ENCODE peak calls at places on chromosomes 11 and 22, in nine cellular contexts. K is stomach, T is spleen, C is upper lobe of left lung, O is K562, L is HCT116, F is GM12892, Q is esophagus muscularis mucosa, B is sigmoid colon. R is an unnamed sample.

GRCh38 chr11:96397863-96398262 is 8.1 kb downstream of the JRKL start:
- DNase-seq in K (no peak), T (no peak), C (no peak), O (no peak), L (no peak), F (no peak), Q (no peak), B (no peak), R (no peak)

GRCh38 chr22:19962909-19963806 is 21.5 kb upstream of the TXNRD2 start:
- DNase-seq in K (peak), T (peak), C (peak), O (no peak), L (peak), F (no peak), Q (no peak), B (no peak), R (no peak)

GRCh38 chr22:30485362-30485988 is 13.7 kb upstream of the SEC14L3 start:
- DNase-seq in K (peak), T (peak), C (peak), O (peak), L (peak), F (peak), Q (no peak), B (peak), R (peak)

GRCh38 chr22:39959640-39960447 is at the start of gene TMA7B:
- DNase-seq in K (peak), T (peak), C (peak), O (peak), L (no peak), F (no peak), Q (no peak), B (no peak), R (no peak)

GRCh38 chr11:12441081-12441801 is 63.9 kb downstream of the PARVA start:
- DNase-seq in K (no peak), T (no peak), C (no peak), O (no peak), L (no peak), F (no peak), Q (no peak), B (no peak), R (no peak)

GRCh38 chr11:769887-770641 is 7.2 kb downstream of the GATD1 start:
- DNase-seq in K (no peak), T (no peak), C (no peak), O (no peak), L (no peak), F (no peak), Q (no peak), B (no peak), R (no peak)

GRCh38 chr11:134624166-134624920 is 212.3 kb upstream of the B3GAT1 start:
- DNase-seq in K (no peak), T (no peak), C (no peak), O (no peak), L (no peak), F (no peak), Q (no peak), B (no peak), R (no peak)

GRCh38 chr22:25069758-25070461 is 117.4 kb downstream of the KIAA1671 start:
- DNase-seq in K (no peak), T (no peak), C (no peak), O (no peak), L (no peak), F (no peak), Q (no peak), B (no peak), R (no peak)

GRCh38 chr11:1640076-1640946 is 10.7 kb downstream of the KRTAP5-5 start:
- DNase-seq in K (peak), T (peak), C (no peak), O (peak), L (no peak), F (peak), Q (no peak), B (peak), R (peak)

GRCh38 chr11:16155448-16155847 is 200.9 kb downstream of the SOX6 start:
- DNase-seq in K (no peak), T (no peak), C (no peak), O (no peak), L (no peak), F (no peak), Q (no peak), B (no peak), R (no peak)

GRCh38 chr22:39114157-39114511 is 17.1 kb downstream of the APOBEC3H start:
- DNase-seq in K (no peak), T (no peak), C (no peak), O (no peak), L (no peak), F (no peak), Q (no peak), B (no peak), R (no peak)

GRCh38 chr11:19816817-19817216 is 104.2 kb downstream of the NAV2 start:
- DNase-seq in K (no peak), T (no peak), C (no peak), O (no peak), L (no peak), F (no peak), Q (no peak), B (no peak), R (no peak)

GRCh38 chr22:23075050-23075449 is 4.7 kb downstream of the GNAZ start:
- DNase-seq in K (no peak), T (peak), C (no peak), O (no peak), L (no peak), F (no peak), Q (no peak), B (no peak), R (no peak)

GRCh38 chr11:62601114-62601363 is 626 bp downstream of the MTA2 start:
- DNase-seq in K (peak), T (peak), C (peak), O (peak), L (no peak), F (peak), Q (no peak), B (peak), R (no peak)

GRCh38 chr11:69554849-69555248 is 73.4 kb downstream of the LINC01488 start:
- DNase-seq in K (no peak), T (no peak), C (no peak), O (no peak), L (no peak), F (no peak), Q (no peak), B (peak), R (no peak)

GRCh38 chr11:36148701-36149100 is 140.5 kb downstream of the COMMD9 start:
- DNase-seq in K (no peak), T (no peak), C (no peak), O (no peak), L (no peak), F (no peak), Q (no peak), B (no peak), R (no peak)

GRCh38 chr11:134642206-134642605 is 230.2 kb upstream of the B3GAT1 start:
- DNase-seq in K (no peak), T (no peak), C (no peak), O (no peak), L (no peak), F (no peak), Q (no peak), B (peak), R (no peak)

GRCh38 chr22:23801238-23801821 is 14.6 kb downstream of the SMARCB1 start:
- DNase-seq in K (no peak), T (no peak), C (no peak), O (no peak), L (no peak), F (no peak), Q (no peak), B (no peak), R (no peak)

GRCh38 chr22:29838599-29838956 is 504 bp upstream of the ASCC2 start:
- DNase-seq in K (no peak), T (no peak), C (no peak), O (no peak), L (no peak), F (no peak), Q (no peak), B (no peak), R (no peak)

GRCh38 chr22:46742576-46743221 is 4.6 kb upstream of the CERK start:
- DNase-seq in K (no peak), T (no peak), C (no peak), O (no peak), L (no peak), F (no peak), Q (no peak), B (no peak), R (no peak)

GRCh38 chr22:25970348-25970995 is 198.8 kb upstream of the SEZ6L start:
- DNase-seq in K (no peak), T (no peak), C (no peak), O (no peak), L (no peak), F (no peak), Q (no peak), B (no peak), R (no peak)

GRCh38 chr11:12413141-12414055 is 36.0 kb downstream of the PARVA start:
- DNase-seq in K (no peak), T (no peak), C (no peak), O (no peak), L (no peak), F (no peak), Q (peak), B (no peak), R (no peak)

GRCh38 chr11:65492637-65493366 is 6.0 kb upstream of the MALAT1 start:
- DNase-seq in K (peak), T (no peak), C (peak), O (peak), L (no peak), F (no peak), Q (no peak), B (peak), R (no peak)
- TF ChIP-seq POLR2A in K (no peak), T (no peak), C (no peak), O (no peak), L (peak), F (peak), Q (peak), B (peak), R (peak)

GRCh38 chr22:37732699-37733607 is 36.1 kb downstream of the TRIOBP start:
- DNase-seq in K (no peak), T (no peak), C (no peak), O (no peak), L (no peak), F (no peak), Q (no peak), B (no peak), R (no peak)
- TF ChIP-seq POLR2AphosphoS5 in K (no peak), T (no peak), C (no peak), O (no peak), L (no peak), F (no peak), Q (no peak), B (no peak), R (no peak)

DNA sequence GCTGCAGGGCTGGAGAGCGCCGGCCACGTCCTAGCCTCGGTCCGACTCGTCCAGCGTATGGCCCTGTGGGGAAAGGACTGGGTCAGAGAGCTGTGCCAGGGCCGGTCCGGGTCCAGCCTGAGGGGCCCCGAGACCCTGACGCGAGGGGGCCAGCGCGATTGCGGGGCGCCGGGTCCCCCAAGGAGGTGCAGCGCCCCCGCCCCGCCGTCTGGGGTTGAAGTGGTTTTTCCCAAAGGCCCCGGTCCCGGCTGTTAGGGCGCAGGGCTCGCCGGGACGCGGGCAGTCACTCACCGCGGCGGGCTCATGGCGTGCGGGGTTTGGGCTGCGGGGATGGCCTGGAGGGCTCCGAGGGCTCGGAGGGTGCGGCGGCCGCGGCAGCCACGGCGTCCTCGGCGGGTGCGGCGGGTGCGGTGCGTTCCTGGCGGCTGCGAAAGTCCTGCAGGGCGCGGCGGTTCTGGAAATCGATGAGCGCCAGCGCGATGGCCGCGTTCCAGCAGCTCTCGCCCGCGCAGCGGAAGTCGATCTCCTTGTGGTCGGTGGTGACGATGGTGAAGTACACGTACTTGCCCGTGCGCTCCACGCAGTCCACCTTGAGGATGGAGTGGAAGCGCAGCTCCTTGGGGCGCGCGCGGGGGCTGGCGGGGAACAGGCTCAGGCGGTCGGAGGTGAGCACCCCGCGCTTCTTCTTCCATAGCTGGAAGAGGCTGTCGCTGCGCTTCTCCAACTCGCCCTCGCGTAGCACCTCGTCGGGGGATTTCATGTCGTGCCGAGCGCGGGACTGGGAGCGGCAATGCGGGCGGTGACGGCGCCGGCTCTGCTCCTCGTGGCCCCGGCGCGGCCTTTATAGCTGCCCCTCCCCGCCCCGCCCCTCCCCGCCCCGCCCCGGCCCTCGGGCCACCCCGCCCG is at the start of gene PHLDA2:
- DNase-seq in K (peak), T (peak), C (peak), O (peak), L (peak), F (no peak), Q (no peak), B (peak), R (no peak)
- TF ChIP-seq POLR2A in K (peak), T (no peak), C (peak), O (peak), L (peak), F (no peak), Q (no peak), B (no peak), R (no peak)

GRCh38 chr11:60899977-60900376 is 6.4 kb downstream of the PRPF19 start:
- DNase-seq in K (no peak), T (no peak), C (no peak), O (no peak), L (no peak), F (no peak), Q (no peak), B (no peak), R (no peak)

GRCh38 chr11:60899021-60899936 is 7.1 kb downstream of the PRPF19 start:
- DNase-seq in K (peak), T (no peak), C (peak), O (peak), L (peak), F (no peak), Q (no peak), B (peak), R (no peak)

GRCh38 chr11:60897496-60897895 is 8.9 kb downstream of the PRPF19 start:
- DNase-seq in K (no peak), T (no peak), C (no peak), O (no peak), L (no peak), F (no peak), Q (no peak), B (no peak), R (no peak)

GRCh38 chr11:60891103-60891741 is 15.2 kb downstream of the PRPF19 start:
- DNase-seq in K (peak), T (no peak), C (no peak), O (peak), L (no peak), F (no peak), Q (no peak), B (no peak), R (no peak)

GRCh38 chr11:60895687-60896086 is 10.7 kb downstream of the PRPF19 start:
- DNase-seq in K (no peak), T (no peak), C (no peak), O (no peak), L (no peak), F (no peak), Q (no peak), B (no peak), R (no peak)
- TF ChIP-seq POLR2AphosphoS5 in K (no peak), T (no peak), C (no peak), O (no peak), L (no peak), F (no peak), Q (no peak), B (no peak), R (no peak)

GRCh38 chr11:63888170-63889086 is 28.5 kb downstream of the RCOR2 start:
- DNase-seq in K (peak), T (peak), C (peak), O (peak), L (no peak), F (peak), Q (no peak), B (peak), R (peak)
- TF ChIP-seq POLR2A in K (no peak), T (no peak), C (peak), O (peak), L (no peak), F (peak), Q (no peak), B (no peak), R (peak)

GRCh38 chr11:58504232-58504631 is 3.7 kb downstream of the OR5B21 start:
- DNase-seq in K (no peak), T (no peak), C (no peak), O (no peak), L (no peak), F (no peak), Q (no peak), B (no peak), R (no peak)
- TF ChIP-seq POLR2AphosphoS5 in K (no peak), T (no peak), C (no peak), O (no peak), L (no peak), F (no peak), Q (no peak), B (no peak), R (no peak)

DNA sequence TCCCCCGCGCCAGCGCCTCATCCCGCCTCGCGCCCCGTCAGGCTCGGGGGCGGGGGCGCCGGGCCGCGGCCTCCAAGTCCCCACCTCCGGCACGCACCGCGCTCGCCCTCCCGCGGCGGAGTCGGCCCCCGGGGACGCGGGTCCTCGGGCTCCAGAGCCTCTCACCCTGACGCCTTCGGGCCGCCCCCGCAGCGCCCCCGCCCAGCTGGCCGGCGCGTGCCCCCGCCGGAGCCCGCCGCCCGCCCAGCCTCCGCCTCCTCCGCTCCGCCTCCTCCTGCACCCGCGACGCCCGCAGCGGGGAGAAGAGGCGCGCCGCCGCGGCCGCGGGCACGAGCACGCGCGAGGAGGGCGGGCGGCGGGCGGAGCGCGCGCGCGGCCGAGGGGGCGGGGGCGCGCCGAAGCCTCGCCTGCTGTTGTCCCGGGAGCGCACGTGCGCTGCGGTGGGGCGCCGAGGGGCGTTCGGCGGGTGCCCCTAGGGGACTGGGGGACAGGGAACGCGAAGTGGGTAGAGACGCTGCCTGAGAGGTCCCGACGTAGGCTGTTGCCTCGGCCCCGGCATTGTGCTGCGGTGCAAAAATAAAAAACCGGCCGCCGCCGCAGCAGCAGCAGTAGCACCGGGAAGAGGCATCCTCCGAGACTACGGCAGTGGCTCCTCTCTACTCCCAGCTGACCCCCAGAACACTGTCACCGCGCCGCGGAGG is 87.4 kb upstream of the ARHGAP32 start:
- DNase-seq in K (peak), T (peak), C (peak), O (no peak), L (peak), F (peak), Q (no peak), B (peak), R (peak)
- TF ChIP-seq POLR2A in K (no peak), T (no peak), C (no peak), O (no peak), L (no peak), F (no peak), Q (no peak), B (no peak), R (no peak)

DNA sequence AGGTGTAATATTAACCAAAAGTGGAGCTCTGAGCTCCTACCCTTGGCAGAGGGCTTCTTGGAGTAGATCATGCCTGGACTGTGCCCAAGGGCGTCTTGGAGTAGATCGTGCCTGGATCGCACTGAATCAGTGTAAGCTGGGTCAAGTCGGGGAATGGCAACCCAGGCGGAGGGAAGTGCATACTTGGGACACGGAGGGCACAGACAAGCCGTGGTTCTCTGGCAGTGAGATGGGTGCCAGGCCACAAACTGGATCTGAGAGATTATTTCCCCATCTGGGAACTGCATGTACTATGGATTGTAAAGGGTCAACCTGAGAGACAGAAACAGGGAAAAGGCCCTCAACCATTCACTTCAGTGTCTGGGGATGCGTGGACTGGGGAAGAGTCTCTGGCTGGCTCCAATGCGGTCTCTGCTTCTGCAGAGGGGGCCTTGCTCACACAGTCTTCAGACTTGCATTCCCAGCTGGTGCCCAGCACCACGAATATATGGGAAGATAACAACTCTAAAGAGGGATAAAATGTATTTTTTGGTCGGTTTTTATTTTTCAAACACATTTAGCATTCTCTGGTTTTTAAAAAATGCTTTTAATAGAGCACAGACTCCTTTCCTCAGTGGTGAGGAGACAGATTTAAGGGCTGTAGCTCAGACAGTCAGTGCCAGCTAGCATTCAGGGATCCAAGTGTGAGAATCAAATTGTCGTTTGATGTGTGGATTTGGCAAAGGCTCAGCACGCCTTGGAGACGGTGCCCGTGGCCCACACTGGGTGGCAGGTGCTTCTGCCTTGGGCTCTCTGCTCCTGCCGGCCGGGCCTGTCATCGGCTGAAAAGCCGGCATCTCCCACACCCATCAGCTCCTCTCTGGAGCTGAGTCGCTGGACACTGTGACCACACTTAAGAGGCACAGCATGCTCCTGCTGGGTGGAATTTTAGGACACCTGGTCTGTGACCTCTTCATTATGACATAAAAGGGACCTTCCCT is 7.9 kb upstream of the EFCAB6 start:
- DNase-seq in K (no peak), T (no peak), C (no peak), O (no peak), L (no peak), F (no peak), Q (no peak), B (no peak), R (no peak)
- TF ChIP-seq POLR2AphosphoS5 in K (no peak), T (no peak), C (no peak), O (no peak), L (no peak), F (no peak), Q (no peak), B (no peak), R (no peak)

GRCh38 chr11:64276653-64277431 is 7.6 kb downstream of the BAD start:
- DNase-seq in K (peak), T (no peak), C (no peak), O (no peak), L (no peak), F (no peak), Q (no peak), B (no peak), R (no peak)
- TF ChIP-seq POLR2A in K (no peak), T (no peak), C (no peak), O (no peak), L (no peak), F (no peak), Q (no peak), B (no peak), R (no peak)

GRCh38 chr11:129323896-129324522 is 51.6 kb upstream of the BARX2 start:
- DNase-seq in K (peak), T (no peak), C (peak), O (no peak), L (no peak), F (no peak), Q (no peak), B (peak), R (no peak)
- TF ChIP-seq POLR2AphosphoS5 in K (peak), T (no peak), C (peak), O (no peak), L (no peak), F (no peak), Q (no peak), B (no peak), R (no peak)

R was measured in GM12891.